ENCODE peak calls at places on chromosome 1, in six cellular contexts. P is substantia nigra, V is activated T-cell treated with anti-CD3 and anti-CD28 coated beads for 48 hours, R is GF-D8, K is KG1, B is upper lobe of left lung. G is an unnamed sample.

GRCh38 chr1:246565751-246566127 is 322 bp downstream of the TFB2M start:
- DNase-seq in P (no peak), R (no peak), V (no peak), K (no peak), B (no peak), G (no peak)

GRCh38 chr1:111909010-111909409 is 80.5 kb downstream of the KCND3 start:
- DNase-seq in P (no peak), B (no peak), R (no peak), V (no peak), K (no peak), G (no peak)

GRCh38 chr1:212588137-212588510 is 20.4 kb upstream of the ATF3 start:
- DNase-seq in V (no peak), K (no peak), R (no peak), B (no peak), P (no peak), G (no peak)

GRCh38 chr1:212498243-212498642 is 65.5 kb downstream of the NENF start:
- DNase-seq in P (no peak), B (peak; percentile 79), V (no peak), R (no peak), K (no peak), G (no peak)

GRCh38 chr1:75996196-75996595 is 64.0 kb upstream of the ASB17 start:
- DNase-seq in P (no peak), B (no peak), V (no peak), R (no peak), K (no peak), G (no peak)

GRCh38 chr1:94713472-94714141 is 106.5 kb upstream of the SLC44A3 start:
- DNase-seq in K (peak; percentile 35), P (peak; percentile 34), B (peak; percentile 97), V (no peak), R (peak; percentile 89), G (peak; percentile 38)

GRCh38 chr1:108561731-108562326 is 1.9 kb downstream of the EEIG2 start:
- DNase-seq in P (peak; percentile 12), K (peak; percentile 53), R (peak; percentile 59), B (peak; percentile 89), V (peak; percentile 74), G (no peak)

GRCh38 chr1:203440780-203441179 is 34.8 kb upstream of the PRELP start:
- DNase-seq in V (no peak), B (peak; percentile 46), K (no peak), P (peak; percentile 62), R (no peak), G (peak; percentile 62)

G was measured in C1 segment of cervical spinal cord.